ENCODE peak calls at places on chromosomes 5 and 9, in four cellular contexts. L, B, G and S are unnamed samples.
A peak's percentile ranks its signal among the peaks of the same experiment; 100 is the strongest.

GRCh38 chr9:86252870-86253269 is 6.6 kb downstream of the C9orf153 start:
- DNase-seq in L (no peak), G (no peak), B (no peak), S (no peak)

GRCh38 chr9:129011761-129012281 is 16.3 kb downstream of the SH3GLB2 start:
- DNase-seq in L (no peak), B (no peak), G (no peak), S (no peak)

GRCh38 chr9:102428305-102428704 is 566.8 kb upstream of the CYLC2 start:
- DNase-seq in G (no peak), L (no peak), B (no peak), S (no peak)

GRCh38 chr5:16901038-16901644 is 34.9 kb downstream of the MYO10 start:
- DNase-seq in B (no peak), L (no peak), G (no peak), S (no peak)

GRCh38 chr9:22625540-22625939 is 178.9 kb downstream of the DMRTA1 start:
- DNase-seq in B (no peak), G (no peak), L (no peak), S (no peak)

GRCh38 chr5:134088994-134089560 is 25.4 kb upstream of the TCF7 start:
- DNase-seq in G (peak; percentile 64), B (no peak), L (no peak), S (no peak)

GRCh38 chr5:1270426-1270825 is 24.4 kb downstream of the TERT start:
- DNase-seq in L (no peak), G (no peak), B (no peak), S (no peak)

GRCh38 chr5:79756102-79756501 is 66.5 kb downstream of the CMYA5 start:
- DNase-seq in L (no peak), B (no peak), G (no peak), S (no peak)

GRCh38 chr5:113050606-113051391 is 74.2 kb downstream of the DCP2 start:
- DNase-seq in G (no peak), B (no peak), L (peak; percentile 44), S (no peak)

GRCh38 chr9:94913550-94913949 is 187.1 kb downstream of the AOPEP start:
- DNase-seq in G (no peak), B (peak; percentile 33), L (no peak), S (no peak)

GRCh38 chr5:134603059-134603458 is 29.6 kb downstream of the SAR1B start:
- DNase-seq in B (no peak), L (no peak), G (no peak), S (no peak)

GRCh38 chr5:132901730-132902129 is 28.3 kb downstream of the LEAP2 start:
- DNase-seq in G (no peak), B (no peak), L (no peak), S (no peak)

GRCh38 chr5:176365663-176366574 is 632 bp downstream of the ARL10 start:
- DNase-seq in L (no peak), G (peak; percentile 80), B (no peak), S (no peak)

GRCh38 chr9:94140791-94141790 is 56.8 kb downstream of the PTPDC1 start:
- DNase-seq in G (peak; percentile 41), L (peak; percentile 30), B (no peak), S (no peak)